ENCODE peak calls at places on chromosomes 3 and 15, in nine cellular contexts. C is fibroblast of pulmonary artery; F is neural crest cell; J is CD4-positive, alpha-beta T cell; U is kidney; L is NB4; X is omental fat pad; K is Panc1; D is mucosa of descending colon. H is an unnamed sample.

GRCh38 chr3:111485086-111485485 is 56.9 kb upstream of the CD96 start:
- DNase-seq in C (peak; percentile 3), F (no peak), J (no peak), U (no peak), L (no peak), X (no peak), K (no peak), D (no peak), H (no peak)

GRCh38 chr3:48634661-48635221 is 520 bp downstream of the SLC26A6 start:
- DNase-seq in C (peak; percentile 61), F (peak; percentile 34), J (peak; percentile 14), U (peak; percentile 80), L (peak; percentile 84), X (no peak), K (no peak), D (peak; percentile 77), H (no peak)

GRCh38 chr3:114057011-114057347 is 442 bp downstream of the QTRT2 start:
- DNase-seq in C (no peak), F (no peak), J (no peak), U (no peak), L (no peak), X (no peak), K (no peak), D (no peak), H (no peak)

GRCh38 chr3:194103475-194103874 is 32.5 kb upstream of the HES1 start:
- DNase-seq in C (no peak), F (no peak), J (peak; percentile 22), U (no peak), L (no peak), X (no peak), K (no peak), D (no peak), H (no peak)

GRCh38 chr3:104856743-104857142 is 510.0 kb upstream of the ALCAM start:
- DNase-seq in C (no peak), F (no peak), J (no peak), U (no peak), L (no peak), X (no peak), K (no peak), D (no peak), H (no peak)

GRCh38 chr3:160448845-160449659 is 534 bp downstream of the TRIM59 start:
- DNase-seq in C (peak; percentile 63), F (no peak), J (peak; percentile 17), U (peak; percentile 78), L (no peak), X (no peak), K (peak; percentile 39), D (no peak), H (no peak)

GRCh38 chr3:42755681-42756578 is 17.1 kb downstream of the CCDC13 start:
- DNase-seq in C (peak; percentile 46), F (no peak), J (no peak), U (no peak), L (peak; percentile 71), X (no peak), K (no peak), D (no peak), H (no peak)

GRCh38 chr3:15348246-15348645 is 15.9 kb upstream of the SH3BP5 start:
- DNase-seq in C (no peak), F (no peak), J (no peak), U (no peak), L (no peak), X (no peak), K (no peak), D (no peak), H (no peak)

GRCh38 chr3:56919137-56919796 is 117.5 kb upstream of the ARHGEF3 start:
- DNase-seq in C (no peak), F (no peak), J (no peak), U (no peak), L (no peak), X (no peak), K (no peak), D (no peak), H (no peak)

GRCh38 chr15:41936649-41937567 is 35.4 kb downstream of the EHD4 start:
- DNase-seq in C (peak; percentile 76), F (no peak), J (peak; percentile 67), U (no peak), L (no peak), X (no peak), K (no peak), D (peak; percentile 73), H (no peak)

GRCh38 chr3:124492824-124493223 is 237.4 kb upstream of the UMPS start:
- DNase-seq in C (peak; percentile 21), F (no peak), J (no peak), U (peak; percentile 80), L (peak; percentile 4), X (no peak), K (no peak), D (peak; percentile 60), H (no peak)

GRCh38 chr15:45943255-45943654 is 308.4 kb downstream of the SQOR start:
- DNase-seq in C (no peak), F (no peak), J (no peak), U (no peak), L (no peak), X (no peak), K (no peak), D (no peak), H (no peak)

GRCh38 chr3:30688776-30689175 is 82.4 kb downstream of the TGFBR2 start:
- DNase-seq in C (no peak), F (no peak), J (no peak), U (peak; percentile 62), L (no peak), X (no peak), K (no peak), D (peak; percentile 50), H (no peak)

DNA sequence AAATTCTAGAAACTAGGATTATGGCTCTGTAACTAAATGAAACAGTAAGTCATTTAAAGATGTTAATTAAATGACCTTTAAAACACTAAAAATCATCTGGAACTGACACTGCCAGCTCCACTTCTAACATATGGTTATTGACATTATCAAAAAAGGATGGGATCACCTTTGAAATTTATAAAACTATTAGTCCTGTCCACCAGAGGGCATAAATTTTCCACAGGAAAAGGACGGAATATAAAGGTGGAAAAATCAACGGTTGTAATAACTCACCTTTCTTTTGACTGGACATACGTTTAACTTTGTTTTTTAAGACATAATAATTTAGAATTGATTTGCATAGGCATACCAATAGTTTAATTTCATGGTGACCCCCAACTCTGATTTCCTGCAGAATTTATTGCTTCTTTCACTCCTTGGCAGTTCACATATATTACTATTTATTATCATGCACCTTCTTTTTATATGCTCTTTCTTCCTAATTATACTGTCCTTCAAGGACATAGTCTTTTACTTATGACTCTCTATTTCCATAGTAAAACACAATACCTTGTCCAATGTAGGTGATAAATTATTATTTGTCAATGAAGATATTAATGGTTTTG is 345.7 kb downstream of the CADM2 start:
- DNase-seq in C (no peak), F (no peak), J (no peak), U (no peak), L (no peak), X (no peak), K (no peak), D (no peak), H (no peak)
- TF ChIP-seq CTCF in C (peak; percentile 2), F (peak; percentile 58), J (no peak), U (peak; percentile 3), L (no peak), X (no peak), K (peak; percentile 33), D (no peak), H (peak; percentile 84)

DNA sequence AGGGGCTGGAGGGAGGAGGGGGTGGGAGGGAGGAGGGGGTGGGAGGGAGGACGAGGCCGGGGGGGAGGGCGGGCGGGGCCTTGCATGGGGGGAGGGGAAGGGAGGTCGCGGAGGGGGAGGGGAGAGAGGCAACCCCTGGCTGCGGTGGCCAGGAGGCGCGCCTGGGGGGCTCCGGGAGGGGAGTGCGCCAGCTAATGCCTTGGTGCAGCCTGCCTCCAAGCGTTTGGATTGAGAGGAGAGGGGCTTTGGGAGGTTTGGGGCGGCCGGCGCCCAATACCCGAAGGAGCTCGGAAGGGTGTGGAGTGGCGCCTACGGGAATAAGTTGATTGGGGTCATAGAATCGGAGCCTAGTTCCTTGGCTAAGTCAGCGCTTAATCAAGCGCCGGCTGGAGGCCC is 544 bp downstream of the TFG start:
- DNase-seq in C (peak; percentile 40), F (peak; percentile 52), J (no peak), U (peak; percentile 87), L (peak; percentile 54), X (no peak), K (no peak), D (peak; percentile 71), H (no peak)
- TF ChIP-seq CTCF in C (no peak), F (no peak), J (no peak), U (no peak), L (no peak), X (no peak), K (no peak), D (no peak), H (peak; percentile 17)

DNA sequence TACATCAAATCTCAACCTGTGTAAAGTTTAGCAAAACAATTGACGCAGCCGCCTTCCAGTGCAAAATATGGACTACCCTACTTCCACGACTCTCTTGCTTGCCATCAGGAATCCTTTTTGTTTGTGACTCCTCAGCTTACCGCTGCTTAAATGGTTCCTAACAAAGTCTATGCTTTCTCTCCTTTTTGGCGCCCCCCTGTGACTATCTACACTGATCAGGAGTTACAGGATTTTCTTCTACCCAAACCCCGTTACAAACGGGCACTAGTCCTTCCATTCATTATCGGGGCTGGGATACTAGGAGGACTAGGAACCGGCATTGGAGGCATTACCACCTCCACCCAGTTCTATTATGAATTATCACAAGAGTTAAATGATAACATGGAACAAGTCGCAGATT is 184.0 kb downstream of the IGSF11 start:
- DNase-seq in C (no peak), F (no peak), J (no peak), U (no peak), L (no peak), X (no peak), K (no peak), D (no peak), H (no peak)
- TF ChIP-seq CTCF in C (no peak), F (no peak), J (no peak), U (no peak), L (no peak), X (no peak), K (peak; percentile 33), D (no peak), H (no peak)

DNA sequence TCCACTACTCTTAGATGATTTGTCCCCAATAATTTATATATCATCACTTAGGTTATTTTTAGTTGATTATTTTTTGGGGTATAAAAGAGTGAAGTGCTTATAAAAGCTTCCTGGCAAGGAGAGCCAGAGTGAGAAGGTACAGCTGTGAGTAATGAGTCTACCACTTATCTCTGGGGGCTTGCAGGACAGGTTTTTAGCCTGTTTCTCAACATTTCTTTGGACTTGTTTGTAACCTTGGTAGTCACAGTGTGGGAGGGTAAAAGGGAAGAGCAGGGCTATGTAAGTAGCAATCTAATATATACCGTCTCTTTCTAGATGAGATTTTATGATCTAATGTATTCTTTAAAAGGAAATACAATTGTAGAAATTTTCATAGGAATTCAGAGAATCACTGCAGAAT is 321.3 kb upstream of the GOLIM4 start:
- DNase-seq in C (peak; percentile 7), F (no peak), J (no peak), U (no peak), L (no peak), X (no peak), K (no peak), D (no peak), H (no peak)
- TF ChIP-seq CTCF in C (no peak), F (no peak), J (no peak), U (no peak), L (no peak), X (no peak), K (no peak), D (no peak), H (no peak)

GRCh38 chr3:139241783-139242182 is 102.0 kb upstream of the MRPS22 start:
- DNase-seq in C (no peak), F (no peak), J (no peak), U (no peak), L (no peak), X (no peak), K (no peak), D (no peak), H (no peak)
- TF ChIP-seq CTCF in C (peak; percentile 20), F (peak; percentile 26), J (no peak), U (no peak), L (no peak), X (no peak), K (peak; percentile 16), D (no peak), H (peak; percentile 41)